ENCODE peak calls at places on chromosomes 1 and 21, in seven cellular contexts. T, E, S, A, Y, O and D are unnamed samples.

GRCh38 chr1:218816999-218817398 is 356.7 kb upstream of the LYPLAL1 start:
- DNase-seq in E (no peak), A (no peak), S (no peak), T (no peak), Y (peak; percentile 7), O (no peak), D (no peak)

GRCh38 chr1:19643113-19643512 is 998 bp upstream of the NBL1 start:
- DNase-seq in E (no peak), S (no peak), O (no peak), A (no peak), T (peak; percentile 45), Y (no peak), D (no peak)

GRCh38 chr21:38380391-38381137 is 117.7 kb downstream of the ERG start:
- DNase-seq in S (no peak), T (no peak), O (peak; percentile 8), A (peak; percentile 45), E (no peak), Y (peak; percentile 22), D (no peak)

GRCh38 chr1:31397360-31398095 is 15.5 kb upstream of the SERINC2 start:
- DNase-seq in A (no peak), Y (no peak), S (no peak), O (peak; percentile 38), T (no peak), E (no peak), D (no peak)

GRCh38 chr1:247228133-247228532 is 27.7 kb upstream of the VN1R5 start:
- DNase-seq in Y (peak; percentile 11), A (peak; percentile 14), S (no peak), E (no peak), T (no peak), O (peak; percentile 45), D (no peak)

GRCh38 chr1:230141002-230141648 is 74.1 kb downstream of the GALNT2 start:
- DNase-seq in T (no peak), E (no peak), O (peak; percentile 79), S (no peak), A (peak; percentile 38), Y (no peak), D (no peak)

GRCh38 chr1:79575424-79575823 is 568.9 kb upstream of the ADGRL4 start:
- DNase-seq in S (no peak), Y (no peak), A (no peak), T (no peak), O (no peak), E (no peak), D (no peak)

GRCh38 chr1:30374400-30375070 is 348.9 kb downstream of the MATN1 start:
- DNase-seq in O (no peak), E (no peak), T (no peak), S (no peak), A (no peak), Y (no peak), D (no peak)

GRCh38 chr1:5856246-5856815 is 135.9 kb downstream of the NPHP4 start:
- DNase-seq in E (no peak), T (no peak), S (no peak), O (peak; percentile 38), A (peak; percentile 5), Y (no peak), D (no peak)

GRCh38 chr1:6703016-6703415 is 1.4 kb upstream of the DNAJC11 start:
- DNase-seq in O (peak; percentile 35), E (peak; percentile 40), S (no peak), Y (no peak), T (no peak), A (no peak), D (no peak)

GRCh38 chr1:37471345-37472231 is 2.8 kb upstream of the ZC3H12A start:
- DNase-seq in O (peak; percentile 90), E (no peak), S (no peak), Y (peak; percentile 85), T (no peak), A (peak; percentile 91), D (peak; percentile 67)

GRCh38 chr1:27954186-27954585 is 5.6 kb upstream of the XKR8 start:
- DNase-seq in E (no peak), A (no peak), Y (no peak), T (no peak), S (no peak), O (no peak), D (no peak)

GRCh38 chr1:162822391-162823200 is 32.1 kb downstream of the HSD17B7 start:
- DNase-seq in S (no peak), Y (no peak), E (no peak), O (no peak), T (peak; percentile 22), A (peak; percentile 6), D (no peak)

GRCh38 chr1:33684346-33685122 is 179.3 kb upstream of the HMGB4 start:
- DNase-seq in E (no peak), A (no peak), Y (no peak), S (no peak), T (no peak), O (no peak), D (no peak)

GRCh38 chr1:58804853-58805252 is 21.0 kb upstream of the JUN start:
- DNase-seq in O (no peak), S (no peak), E (no peak), Y (no peak), A (no peak), T (no peak), D (no peak)

GRCh38 chr1:172630060-172630818 is 28.7 kb upstream of the FASLG start:
- DNase-seq in S (no peak), E (no peak), O (peak; percentile 61), Y (peak; percentile 27), T (no peak), A (peak; percentile 27), D (no peak)

GRCh38 chr1:47992720-47993119 is 4.5 kb downstream of the TRABD2B start:
- DNase-seq in Y (no peak), E (no peak), S (no peak), O (no peak), T (no peak), A (peak; percentile 80), D (no peak)

GRCh38 chr1:216153130-216153529 is 270.1 kb downstream of the USH2A start:
- DNase-seq in Y (no peak), E (no peak), O (no peak), A (no peak), S (no peak), T (no peak), D (no peak)

GRCh38 chr1:9129391-9130041 is 614 bp upstream of the GPR157 start:
- DNase-seq in O (no peak), A (peak; percentile 55), S (peak; percentile 86), Y (no peak), E (no peak), T (peak; percentile 88), D (no peak)

GRCh38 chr1:203379831-203380230 is 28.9 kb upstream of the FMOD start:
- DNase-seq in A (peak; percentile 57), T (no peak), S (no peak), Y (peak; percentile 31), E (no peak), O (no peak), D (no peak)

GRCh38 chr1:224988042-224988441 is 58.6 kb downstream of the DNAH14 start:
- DNase-seq in A (no peak), S (no peak), O (no peak), T (no peak), Y (no peak), E (no peak), D (no peak)

GRCh38 chr1:49333946-49334345 is 557.3 kb upstream of the BEND5 start:
- DNase-seq in S (no peak), Y (no peak), O (no peak), T (no peak), E (no peak), A (no peak), D (no peak)

GRCh38 chr1:234564035-234565029 is 45.6 kb downstream of the IRF2BP2 start:
- DNase-seq in T (no peak), Y (peak; percentile 40), O (peak; percentile 88), S (no peak), A (peak; percentile 37), E (no peak), D (no peak)

DNA sequence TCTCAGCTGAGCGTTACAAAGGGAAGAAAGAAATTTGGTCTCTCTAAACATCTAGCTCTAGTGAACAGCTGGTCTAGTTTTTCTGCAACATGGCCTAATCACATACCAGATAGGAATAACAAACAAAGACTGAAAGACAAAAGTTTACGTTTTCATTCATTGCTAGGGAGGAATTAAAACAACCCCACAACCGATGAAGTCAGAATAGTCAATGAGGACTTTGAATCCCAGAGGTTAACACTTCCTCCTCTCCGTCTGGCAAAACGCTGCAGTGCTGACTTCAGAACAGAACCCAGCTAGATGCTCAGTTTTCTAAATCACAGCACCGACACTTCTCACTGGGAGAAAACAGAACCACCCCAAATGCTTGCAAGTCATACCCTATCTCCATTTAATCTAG is 69.5 kb downstream of the NTPCR start:
- DNase-seq in Y (peak; percentile 66), S (no peak), O (peak; percentile 79), T (no peak), E (no peak), A (no peak), D (peak; percentile 66)
- H3K4me3 ChIP-seq in Y (no peak overlapping the region), S (no peak overlapping the region), O (no peak overlapping the region), T (no peak overlapping the region), E (no peak overlapping the region), A (no peak overlapping the region), D (no peak overlapping the region)

DNA sequence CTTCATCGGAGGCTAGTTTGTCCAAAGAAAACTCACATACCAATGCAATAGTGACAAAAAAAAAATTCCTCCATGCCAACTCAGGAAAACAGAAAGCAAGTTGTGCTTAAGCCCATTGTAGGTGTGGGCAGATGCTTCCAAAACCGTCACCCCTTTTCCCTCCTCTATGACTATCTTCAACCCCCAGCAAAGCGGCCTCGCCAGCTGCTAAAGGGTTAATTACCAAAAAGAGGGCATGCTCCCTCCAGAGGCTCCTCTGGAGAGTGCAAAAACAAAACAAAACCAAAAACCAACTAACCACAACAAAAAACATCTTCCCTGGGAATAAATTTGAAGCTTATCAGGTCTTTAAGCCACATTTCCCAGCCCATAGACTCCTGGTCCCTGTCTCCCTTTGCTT is 1.2 kb downstream of the LMOD1 start:
- DNase-seq in Y (no peak), O (no peak), S (no peak), A (no peak), E (no peak), T (no peak), D (no peak)
- H3K4me3 ChIP-seq in Y (peak overlapping the region; percentile 76), O (peak overlapping the region; percentile 72), S (no peak overlapping the region), A (no peak overlapping the region), E (peak overlapping the region; percentile 44), T (no peak overlapping the region), D (peak overlapping the region; percentile 98)

GRCh38 chr1:3197781-3198316 is 128.8 kb downstream of the PRDM16 start:
- DNase-seq in S (no peak), T (no peak), Y (no peak), O (no peak), E (no peak), A (no peak), D (no peak)
- H3K4me3 ChIP-seq in S (no peak overlapping the region), T (no peak overlapping the region), Y (no peak overlapping the region), O (no peak overlapping the region), E (no peak overlapping the region), A (no peak overlapping the region), D (no peak overlapping the region)

GRCh38 chr21:14766241-14766640 is 220.1 kb upstream of the SAMSN1 start:
- DNase-seq in O (no peak), Y (no peak), E (no peak), T (no peak), A (no peak), S (no peak), D (no peak)

GRCh38 chr21:14759285-14759684 is 213.2 kb upstream of the SAMSN1 start:
- DNase-seq in T (no peak), E (no peak), O (no peak), S (no peak), Y (no peak), A (no peak), D (no peak)

GRCh38 chr21:14763695-14764064 is 217.6 kb upstream of the SAMSN1 start:
- DNase-seq in T (no peak), E (no peak), S (no peak), Y (no peak), O (no peak), A (no peak), D (no peak)

GRCh38 chr21:14762309-14762708 is 216.2 kb upstream of the SAMSN1 start:
- DNase-seq in Y (no peak), E (no peak), T (no peak), A (no peak), O (no peak), S (no peak), D (no peak)

GRCh38 chr21:14762734-14763694 is 216.9 kb upstream of the SAMSN1 start:
- DNase-seq in O (no peak), Y (no peak), E (no peak), A (no peak), S (no peak), T (no peak), D (no peak)
- H3K4me3 ChIP-seq in O (no peak overlapping the region), Y (no peak overlapping the region), E (no peak overlapping the region), A (no peak overlapping the region), S (no peak overlapping the region), T (no peak overlapping the region), D (no peak overlapping the region)